ENCODE peak calls at places on chromosomes 12 and 14, in seven cellular contexts. S, X, R, V, O, N and P are unnamed samples.

GRCh38 chr14:76729953-76730505 is 31.2 kb upstream of the VASH1 start:
- DNase-seq in S (no peak), X (no peak), R (no peak), V (no peak), O (no peak), N (no peak), P (no peak)

GRCh38 chr12:86091676-86092075 is 164.5 kb downstream of the MGAT4C start:
- DNase-seq in S (no peak), X (no peak), R (no peak), V (no peak), O (no peak), N (no peak), P (no peak)

GRCh38 chr12:55720894-55721444 is 776 bp downstream of the RDH5 start:
- DNase-seq in S (peak), X (peak), R (peak), V (no peak), O (peak), N (no peak), P (no peak)

GRCh38 chr12:79420146-79420618 is 270.6 kb downstream of the PAWR start:
- DNase-seq in S (peak), X (no peak), R (peak), V (peak), O (peak), N (peak), P (peak)

GRCh38 chr14:74961238-74961911 is 6.0 kb upstream of the PGF start:
- DNase-seq in S (no peak), X (no peak), R (no peak), V (no peak), O (no peak), N (no peak), P (no peak)

GRCh38 chr14:104527857-104528459 is 51.6 kb upstream of the C14orf180 start:
- DNase-seq in S (no peak), X (no peak), R (no peak), V (no peak), O (no peak), N (no peak), P (no peak)

GRCh38 chr14:46063872-46064271 is 587.7 kb downstream of the RPL10L start:
- DNase-seq in S (no peak), X (no peak), R (no peak), V (peak), O (no peak), N (no peak), P (no peak)

GRCh38 chr14:59356298-59356697 is 108.9 kb downstream of the GPR135 start:
- DNase-seq in S (no peak), X (no peak), R (no peak), V (no peak), O (no peak), N (no peak), P (peak)

GRCh38 chr14:88488081-88488480 is 66.7 kb downstream of the PTPN21 start:
- DNase-seq in S (no peak), X (no peak), R (no peak), V (no peak), O (no peak), N (no peak), P (no peak)

GRCh38 chr12:43836455-43836989 is 641 bp downstream of the TMEM117 start:
- DNase-seq in S (peak), X (no peak), R (peak), V (no peak), O (peak), N (no peak), P (no peak)

GRCh38 chr12:124917135-124917840 is 2.8 kb upstream of the UBC start:
- DNase-seq in S (peak), X (peak), R (peak), V (peak), O (peak), N (peak), P (peak)
- H3K4me3 ChIP-seq in S (peak), X (peak), R (peak), V (peak), O (peak), N (peak), P (peak)

GRCh38 chr12:100593490-100593889 is 20.0 kb downstream of the GAS2L3 start:
- DNase-seq in S (no peak), X (no peak), R (peak), V (no peak), O (peak), N (no peak), P (no peak)
- H3K9ac ChIP-seq in S (no peak), X (no peak), R (peak), V (no peak), O (peak), N (no peak), P (no peak)

GRCh38 chr14:36672095-36672494 is 10.4 kb downstream of the PAX9 start:
- DNase-seq in S (no peak), X (no peak), R (no peak), V (no peak), O (no peak), N (no peak), P (no peak)
- H3K4me3 ChIP-seq in S (no peak), X (no peak), R (no peak), V (no peak), O (no peak), N (no peak), P (no peak)

GRCh38 chr12:69456239-69456638 is 13.9 kb upstream of the FRS2 start:
- DNase-seq in S (no peak), X (no peak), R (no peak), V (no peak), O (no peak), N (no peak), P (peak)
- H3K9ac ChIP-seq in S (no peak), X (no peak), R (no peak), V (no peak), O (no peak), N (no peak), P (no peak)

DNA sequence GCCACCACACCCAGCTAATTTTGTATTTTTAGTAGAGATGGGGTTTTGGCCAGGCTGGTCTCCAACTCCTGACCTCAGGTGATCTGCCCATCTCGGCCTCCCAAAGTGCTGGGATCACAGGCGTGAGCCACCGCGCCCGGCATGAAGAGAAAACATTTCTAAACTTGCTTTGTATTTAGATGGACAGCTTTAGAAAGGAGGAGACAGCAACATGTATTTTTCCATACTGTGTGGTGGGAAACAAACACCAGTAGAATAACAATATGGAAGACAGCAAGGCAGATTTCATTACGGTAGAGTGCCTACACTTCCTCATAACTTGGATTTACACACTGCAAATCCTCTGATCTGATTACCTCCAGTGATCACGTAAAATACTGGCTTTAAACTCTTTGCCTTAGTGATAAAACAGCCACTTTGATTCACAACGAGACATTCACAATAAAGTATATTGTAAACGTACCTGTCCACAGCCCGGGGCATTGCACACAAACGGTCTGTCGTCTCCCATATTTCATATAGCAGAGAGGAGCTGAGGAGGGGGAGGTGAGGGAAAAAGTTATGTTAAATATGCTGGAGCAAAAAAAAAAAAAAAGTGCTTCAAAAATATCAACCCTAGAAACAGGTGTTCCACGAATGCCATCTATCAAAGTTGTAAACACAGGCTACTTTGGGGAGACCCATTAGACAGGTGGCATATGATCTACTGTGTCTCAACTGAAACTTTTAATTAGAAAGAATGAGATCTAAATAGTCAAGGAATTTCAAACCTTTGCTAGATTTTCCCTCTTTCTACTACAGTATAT is 25.5 kb downstream of the ATF7 start:
- DNase-seq in S (no peak), X (no peak), R (no peak), V (no peak), O (no peak), N (no peak), P (no peak)
- H3K4me3 ChIP-seq in S (no peak), X (no peak), R (no peak), V (no peak), O (no peak), N (no peak), P (no peak)

DNA sequence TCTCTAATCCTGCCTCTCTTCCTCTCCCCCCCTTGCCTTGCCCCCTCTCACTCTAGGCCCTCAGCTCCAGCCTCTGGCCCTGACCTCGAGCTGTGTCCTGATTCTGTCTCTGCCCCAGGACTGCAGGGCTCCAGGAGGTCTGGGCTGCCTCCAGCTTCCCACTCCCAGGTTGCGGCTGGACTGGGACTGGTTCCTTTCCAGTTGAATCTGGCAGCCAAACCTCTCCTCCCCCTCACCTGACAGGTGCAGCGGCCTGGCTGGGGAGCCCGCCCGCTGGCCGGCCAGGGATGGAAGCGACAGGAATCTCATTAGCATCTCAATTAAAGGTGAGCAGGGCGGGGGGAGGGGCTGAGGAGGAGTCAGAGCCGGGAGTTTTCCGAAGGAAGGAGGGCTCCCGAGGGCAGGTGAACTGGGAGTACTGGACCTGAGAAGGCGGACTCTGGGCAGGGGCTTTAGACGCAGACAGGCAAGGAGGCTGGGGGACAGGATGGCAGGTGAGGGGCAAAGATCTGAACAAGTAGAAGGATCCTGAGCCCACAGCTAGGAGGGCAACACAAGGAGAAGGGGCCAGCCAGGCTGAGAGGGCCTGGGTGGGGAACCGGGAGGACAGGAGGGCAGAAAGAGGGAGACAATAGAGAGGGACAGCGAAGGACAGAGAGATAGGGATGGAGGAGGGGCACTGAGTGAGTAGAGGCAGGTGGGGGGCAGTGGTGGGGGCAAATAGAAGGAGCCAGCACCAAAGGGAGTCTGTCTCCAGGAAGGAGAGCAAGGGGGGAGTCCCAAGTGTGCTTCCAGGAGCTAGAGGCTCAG is at the start of gene SCNN1A:
- DNase-seq in S (no peak), X (peak), R (no peak), V (peak), O (no peak), N (peak), P (no peak)
- H3K9ac ChIP-seq in S (peak), X (peak), R (peak), V (peak), O (peak), N (peak), P (no peak)

DNA sequence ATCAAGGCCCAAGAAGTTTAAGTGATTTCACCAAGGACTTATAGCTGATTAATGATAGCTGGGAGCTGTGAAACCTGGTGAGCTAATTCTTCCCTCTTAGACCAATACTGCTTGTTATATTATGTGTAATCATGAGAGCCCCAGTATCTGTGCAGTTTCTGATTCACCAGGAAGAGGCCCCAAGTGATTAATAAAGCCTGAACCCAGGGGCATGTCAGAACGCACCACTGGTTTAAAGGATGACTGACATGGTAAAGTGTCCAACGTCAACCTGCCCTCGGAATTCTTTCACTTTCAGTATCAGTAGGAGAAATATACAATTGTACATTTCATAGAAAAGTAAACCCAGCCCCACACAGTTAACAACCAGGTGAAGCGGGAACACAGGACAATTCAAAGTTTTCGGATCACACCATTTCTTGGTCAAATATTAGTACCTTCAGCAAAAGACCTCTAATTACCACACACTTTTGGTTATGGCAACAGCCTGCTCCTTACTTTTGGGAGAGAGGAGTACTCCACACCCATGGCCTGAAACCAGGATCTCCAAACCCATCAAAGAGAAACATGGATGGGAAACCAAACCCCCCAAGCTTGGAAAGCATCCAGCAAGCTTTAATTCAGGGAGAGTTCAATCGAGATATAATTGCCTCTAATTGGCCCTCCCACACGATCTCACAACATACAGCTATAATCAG is 28.5 kb downstream of the TMCC3 start:
- DNase-seq in S (peak), X (no peak), R (peak), V (no peak), O (no peak), N (no peak), P (no peak)
- H3K4me3 ChIP-seq in S (no peak), X (peak), R (no peak), V (no peak), O (peak), N (no peak), P (peak)

GRCh38 chr12:105235747-105236476 is at the start of gene APPL2:
- DNase-seq in S (peak), X (peak), R (peak), V (peak), O (peak), N (peak), P (peak)
- H3K9ac ChIP-seq in S (peak), X (peak), R (peak), V (peak), O (peak), N (peak), P (peak)

GRCh38 chr12:23729354-23729753 is 220.1 kb downstream of the SOX5 start:
- DNase-seq in S (peak), X (no peak), R (no peak), V (no peak), O (no peak), N (no peak), P (no peak)
- H3K4me3 ChIP-seq in S (no peak), X (no peak), R (no peak), V (no peak), O (no peak), N (no peak), P (no peak)

GRCh38 chr12:116456683-116457082 is 102.5 kb upstream of the MAP1LC3B2 start:
- DNase-seq in S (no peak), X (peak), R (peak), V (no peak), O (no peak), N (no peak), P (no peak)
- H3K9ac ChIP-seq in S (no peak), X (peak), R (peak), V (no peak), O (no peak), N (peak), P (no peak)